ENCODE peak calls at places on chromosomes 11 and 22, in five cellular contexts. Y is sigmoid colon, R is stomach, O is H1, D is K562. V is an unnamed sample.
A peak's percentile ranks its signal among the peaks of the same experiment; 100 is the strongest.

GRCh38 chr11:68978931-68979591 is 1.7 kb downstream of the MRGPRD start:
- DNase-seq in Y (peak; percentile 55), R (no peak), O (no peak), D (no peak), V (no peak)

GRCh38 chr11:69186316-69187266 is 30.9 kb downstream of the SMIM38 start:
- DNase-seq in Y (no peak), R (no peak), O (no peak), D (no peak), V (no peak)

GRCh38 chr22:25759825-25760231 is 17.8 kb downstream of the MYO18B start:
- DNase-seq in Y (no peak), R (no peak), O (no peak), D (peak; percentile 69), V (no peak)

GRCh38 chr22:22210375-22210774 is 34.2 kb upstream of the VPREB1 start:
- DNase-seq in Y (no peak), R (no peak), O (no peak), D (no peak), V (no peak)

GRCh38 chr11:43712676-43713075 is 32.1 kb downstream of the HSD17B12 start:
- DNase-seq in Y (no peak), R (no peak), O (no peak), D (no peak), V (no peak)

GRCh38 chr11:25453471-25453870 is 878.5 kb upstream of the ANO3 start:
- DNase-seq in Y (no peak), R (no peak), O (no peak), D (no peak), V (no peak)

GRCh38 chr11:20599424-20600346 is at the start of gene SLC6A5:
- DNase-seq in Y (no peak), R (no peak), O (peak; percentile 88), D (peak; percentile 73), V (no peak)

GRCh38 chr11:75577198-75577597 is 15.1 kb downstream of the SERPINH1 start:
- DNase-seq in Y (no peak), R (peak; percentile 52), O (peak; percentile 88), D (peak; percentile 72), V (no peak)

GRCh38 chr11:46612326-46612725 is 4.7 kb downstream of the HARBI1 start:
- DNase-seq in Y (no peak), R (no peak), O (no peak), D (no peak), V (no peak)

GRCh38 chr11:17930544-17931144 is 82.2 kb downstream of the SERGEF start:
- DNase-seq in Y (no peak), R (no peak), O (no peak), D (no peak), V (peak; percentile 45)

GRCh38 chr11:8808226-8808585 is 102.8 kb upstream of the AKIP1 start:
- DNase-seq in Y (no peak), R (no peak), O (no peak), D (no peak), V (no peak)

GRCh38 chr11:77502501-77502900 is 28.6 kb upstream of the PAK1 start:
- DNase-seq in Y (no peak), R (no peak), O (no peak), D (no peak), V (no peak)

GRCh38 chr22:17257578-17257977 is 38.3 kb upstream of the ADA2 start:
- DNase-seq in Y (no peak), R (no peak), O (no peak), D (no peak), V (no peak)

GRCh38 chr11:19849107-19849789 is 136.6 kb downstream of the NAV2 start:
- DNase-seq in Y (no peak), R (peak; percentile 34), O (no peak), D (no peak), V (no peak)

GRCh38 chr11:107787733-107788132 is 70.9 kb downstream of the SLC35F2 start:
- DNase-seq in Y (no peak), R (no peak), O (peak; percentile 41), D (no peak), V (no peak)

GRCh38 chr11:35367491-35367890 is 51.9 kb downstream of the SLC1A2 start:
- DNase-seq in Y (no peak), R (no peak), O (no peak), D (no peak), V (no peak)

GRCh38 chr11:131464024-131464423 is 93.6 kb downstream of the NTM start:
- DNase-seq in Y (no peak), R (no peak), O (no peak), D (no peak), V (no peak)

GRCh38 chr11:122951231-122951630 is 30.4 kb downstream of the BSX start:
- DNase-seq in Y (no peak), R (no peak), O (no peak), D (no peak), V (no peak)

GRCh38 chr11:117916956-117917355 is 12.2 kb downstream of the TMPRSS13 start:
- DNase-seq in Y (peak; percentile 59), R (no peak), O (no peak), D (no peak), V (no peak)

GRCh38 chr11:128686745-128687177 is 7.1 kb upstream of the FLI1 start:
- DNase-seq in Y (peak; percentile 70), R (peak; percentile 52), O (peak; percentile 71), D (no peak), V (no peak)

GRCh38 chr11:45022294-45023064 is 71.8 kb upstream of the TP53I11 start:
- DNase-seq in Y (no peak), R (no peak), O (no peak), D (no peak), V (no peak)

GRCh38 chr11:44992181-44992582 is 41.5 kb upstream of the TP53I11 start:
- DNase-seq in Y (peak; percentile 54), R (peak; percentile 44), O (no peak), D (no peak), V (no peak)

GRCh38 chr22:46058591-46059519 is 81.9 kb upstream of the WNT7B start:
- DNase-seq in Y (peak; percentile 68), R (peak; percentile 25), O (no peak), D (no peak), V (no peak)

GRCh38 chr11:100821198-100821597 is 134.1 kb downstream of the ARHGAP42 start:
- DNase-seq in Y (no peak), R (no peak), O (no peak), D (no peak), V (no peak)

GRCh38 chr11:67387518-67387917 is 4.3 kb upstream of the RAD9A start:
- DNase-seq in Y (no peak), R (no peak), O (no peak), D (no peak), V (no peak)

GRCh38 chr11:123977731-123978347 is at the start of gene OR10S1:
- DNase-seq in Y (no peak), R (no peak), O (no peak), D (no peak), V (no peak)

GRCh38 chr11:78714539-78714938 is 139.9 kb upstream of the NARS2 start:
- DNase-seq in Y (no peak), R (no peak), O (no peak), D (no peak), V (no peak)

GRCh38 chr22:20979243-20979809 is 2.8 kb upstream of the LZTR1 start:
- DNase-seq in Y (peak; percentile 92), R (peak; percentile 67), O (peak; percentile 90), D (peak; percentile 64), V (no peak)

GRCh38 chr11:2693851-2694261 is 5.9 kb downstream of the KCNQ1OT1 start:
- DNase-seq in Y (peak; percentile 38), R (no peak), O (no peak), D (no peak), V (no peak)

GRCh38 chr11:94028436-94028835 is 7.3 kb downstream of the HEPHL1 start:
- DNase-seq in Y (no peak), R (no peak), O (no peak), D (no peak), V (peak; percentile 62)

GRCh38 chr22:17396531-17396930 is 27.3 kb downstream of the CECR2 start:
- DNase-seq in Y (no peak), R (no peak), O (no peak), D (no peak), V (no peak)

GRCh38 chr11:121293276-121293569 is 652 bp downstream of the SC5D start:
- DNase-seq in Y (no peak), R (no peak), O (no peak), D (no peak), V (no peak)

GRCh38 chr11:93570759-93571413 is 27.7 kb upstream of the SMCO4 start:
- DNase-seq in Y (no peak), R (no peak), O (no peak), D (peak; percentile 9), V (no peak)

GRCh38 chr22:50710886-50711285 is 27.1 kb upstream of the ACR start:
- DNase-seq in Y (no peak), R (no peak), O (no peak), D (no peak), V (no peak)
- TF ChIP-seq POLR2AphosphoS5 in Y (no peak), R (no peak), O (no peak), D (no peak), V (no peak)

DNA sequence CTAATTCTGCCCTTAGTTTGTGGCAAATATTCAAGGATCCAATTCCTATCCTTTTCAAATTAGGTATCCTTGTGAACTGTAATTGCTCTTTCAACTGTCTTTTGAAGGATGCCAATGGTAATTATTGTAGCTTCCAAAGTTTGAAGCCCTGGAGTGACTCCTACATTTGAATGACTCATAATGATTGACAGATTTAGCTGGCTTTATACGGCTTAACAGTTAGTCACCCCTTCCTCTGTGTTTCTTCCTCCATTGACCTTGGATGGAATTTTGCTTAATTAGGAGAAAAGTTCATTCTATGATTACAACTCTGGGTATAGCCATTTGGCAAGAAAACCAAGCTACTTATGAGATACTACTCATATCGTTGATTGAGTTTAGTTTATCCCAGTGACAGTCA is 639.3 kb upstream of the KIRREL3 start:
- DNase-seq in Y (no peak), R (no peak), O (no peak), D (no peak), V (no peak)
- H3K4me3 ChIP-seq in Y (no peak overlapping the region), R (no peak overlapping the region), O (no peak overlapping the region), D (no peak overlapping the region), V (no peak overlapping the region)

DNA sequence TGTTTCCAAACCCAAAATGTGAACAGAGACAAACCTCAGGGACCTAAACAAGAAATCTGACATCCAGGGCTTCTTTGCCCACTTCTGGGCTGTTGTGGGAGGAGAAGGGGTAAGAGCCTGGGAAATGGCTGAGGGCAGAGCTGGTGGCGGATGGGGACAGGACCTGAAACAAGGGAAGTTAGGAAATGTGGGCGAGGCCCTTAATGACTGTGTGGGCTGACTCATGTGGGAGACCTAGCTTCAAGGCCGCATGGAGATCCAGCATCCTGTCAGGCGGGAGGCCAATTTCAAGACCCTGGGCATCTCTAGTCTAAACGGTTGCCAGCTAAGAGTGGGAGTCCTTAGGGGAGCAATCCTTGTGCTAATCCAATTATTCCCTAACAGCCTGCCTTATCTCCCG is 2.1 kb upstream of the OAF start:
- DNase-seq in Y (peak; percentile 86), R (no peak), O (no peak), D (peak; percentile 23), V (no peak)
- TF ChIP-seq EP300 in Y (no peak), R (no peak), O (no peak), D (no peak), V (no peak)

GRCh38 chr11:876550-876949 is 33.9 kb downstream of the TSPAN4 start:
- DNase-seq in Y (no peak), R (no peak), O (no peak), D (no peak), V (no peak)
- TF ChIP-seq POLR2AphosphoS5 in Y (no peak), R (no peak), O (no peak), D (no peak), V (no peak)

GRCh38 chr22:32661737-32662586 is 139.5 kb upstream of the TIMP3 start:
- DNase-seq in Y (no peak), R (no peak), O (no peak), D (no peak), V (no peak)
- H3K4me3 ChIP-seq in Y (no peak overlapping the region), R (no peak overlapping the region), O (no peak overlapping the region), D (no peak overlapping the region), V (no peak overlapping the region)

GRCh38 chr11:125263268-125263790 is 98.8 kb downstream of the PKNOX2 start:
- DNase-seq in Y (peak; percentile 86), R (peak; percentile 53), O (peak; percentile 87), D (no peak), V (no peak)
- TF ChIP-seq EP300 in Y (no peak), R (peak; percentile 34), O (peak; percentile 95), D (no peak), V (no peak)